ENCODE peak calls at places on chromosome 11, in four cellular contexts. V, Q, S and W are unnamed samples.

GRCh38 chr11:70524096-70524922 is 126.0 kb downstream of the CTTN start:
- DNase-seq in Q (peak), S (no peak), V (no peak), W (no peak)

GRCh38 chr11:70944141-70944540 is 308.2 kb downstream of the SHANK2 start:
- DNase-seq in S (no peak), Q (no peak), V (no peak), W (no peak)

GRCh38 chr11:35622070-35622469 is 3.8 kb downstream of the FJX1 start:
- DNase-seq in Q (peak), S (no peak), V (no peak), W (no peak)

GRCh38 chr11:27972432-27973170 is 135.4 kb downstream of the KIF18A start:
- DNase-seq in Q (peak), V (no peak), S (no peak), W (no peak)

GRCh38 chr11:101867951-101868350 is 46.9 kb upstream of the CEP126 start:
- DNase-seq in V (no peak), Q (peak), S (no peak), W (no peak)

GRCh38 chr11:44002191-44003093 is 45.3 kb upstream of the ACCSL start:
- DNase-seq in V (no peak), S (no peak), Q (no peak), W (no peak)

GRCh38 chr11:115420524-115420923 is 83.7 kb downstream of the CADM1 start:
- DNase-seq in S (no peak), V (no peak), Q (no peak), W (no peak)

GRCh38 chr11:32451808-32452207 is 16.5 kb upstream of the WT1 start:
- DNase-seq in S (no peak), Q (no peak), V (no peak), W (no peak)

GRCh38 chr11:2662430-2663299 is 37.1 kb downstream of the KCNQ1OT1 start:
- DNase-seq in S (no peak), V (no peak), Q (no peak), W (no peak)

GRCh38 chr11:67372993-67373915 is at the start of gene CLCF1:
- DNase-seq in Q (peak), V (peak), S (no peak), W (no peak)

GRCh38 chr11:116888884-116889549 is 51.6 kb upstream of the APOA1 start:
- DNase-seq in V (no peak), Q (no peak), S (no peak), W (no peak)